ENCODE peak calls at places on chromosomes 5 and 9, in eight cellular contexts. C is heart left ventricle; U is effector memory CD4-positive, alpha-beta T cell; K is neural progenitor cell; B is PC-9; A is cardiac muscle cell; X is naive thymus-derived CD4-positive, alpha-beta T cell; S is endodermal cell. W is an unnamed sample.

GRCh38 chr9:73780916-73781315 is 629.3 kb downstream of the ANXA1 start:
- DNase-seq in S (no peak), C (no peak), A (peak; percentile 93), K (no peak), X (no peak), B (peak; percentile 51), U (no peak), W (no peak)

GRCh38 chr5:1196562-1196961 is 4.8 kb upstream of the SLC6A19 start:
- DNase-seq in U (no peak), K (no peak), X (no peak), C (no peak), B (no peak), S (no peak), A (no peak), W (no peak)

GRCh38 chr9:133368249-133368881 is 7.5 kb downstream of the SURF4 start:
- DNase-seq in B (no peak), A (no peak), C (no peak), S (no peak), K (no peak), U (no peak), X (no peak), W (no peak)

GRCh38 chr5:13625616-13626198 is 318.8 kb downstream of the DNAH5 start:
- DNase-seq in K (no peak), X (no peak), S (no peak), U (no peak), C (no peak), A (no peak), B (no peak), W (no peak)

GRCh38 chr9:7341571-7341970 is 458.0 kb downstream of the DMAC1 start:
- DNase-seq in C (no peak), K (no peak), S (no peak), B (no peak), U (no peak), A (no peak), X (no peak), W (no peak)

GRCh38 chr5:10866913-10867312 is 105.9 kb upstream of the DAP start:
- DNase-seq in A (no peak), C (no peak), U (no peak), K (peak; percentile 33), B (no peak), X (no peak), S (peak; percentile 71), W (no peak)

GRCh38 chr5:90111354-90112070 is 298.0 kb downstream of the CETN3 start:
- DNase-seq in C (no peak), A (peak; percentile 92), X (no peak), U (no peak), K (no peak), S (no peak), B (no peak), W (no peak)

GRCh38 chr5:122942164-122942914 is 94.2 kb downstream of the PPIC start:
- DNase-seq in B (no peak), S (no peak), C (no peak), A (peak; percentile 25), X (no peak), U (no peak), K (no peak), W (no peak)

GRCh38 chr5:169626779-169627178 is 10.3 kb upstream of the DOCK2 start:
- DNase-seq in A (peak; percentile 96), S (no peak), X (no peak), B (no peak), C (no peak), K (no peak), U (no peak), W (no peak)

GRCh38 chr9:100324594-100325200 is 28.0 kb downstream of the TEX10 start:
- DNase-seq in U (no peak), X (no peak), C (no peak), B (peak; percentile 49), S (no peak), A (peak; percentile 76), K (peak; percentile 45), W (no peak)

DNA sequence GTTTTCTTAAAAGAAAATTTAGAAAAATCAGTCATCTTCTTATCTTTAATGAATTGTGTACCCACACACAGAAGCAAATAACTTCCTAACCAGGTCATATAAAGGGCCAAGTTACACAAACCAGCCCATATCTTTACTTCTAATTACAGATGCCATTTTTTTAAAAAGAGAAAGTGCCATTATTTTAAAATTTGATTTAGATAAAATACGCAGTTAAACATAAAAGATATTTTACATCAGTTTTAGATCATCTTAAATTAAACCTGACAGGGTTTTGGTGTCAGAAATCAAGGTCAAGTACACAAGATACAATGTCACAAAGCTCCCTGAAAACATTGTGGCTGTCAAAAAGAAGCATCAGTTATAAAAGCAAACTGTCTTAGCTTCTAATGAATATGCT is 129.4 kb downstream of the GNA14 start:
- DNase-seq in S (no peak), A (no peak), K (no peak), B (no peak), X (no peak), C (no peak), U (no peak), W (no peak)
- H3K4me1 ChIP-seq in S (no peaks in the 10 kb centered on the region), A (no peaks in the 10 kb centered on the region), K (no peaks in the 10 kb centered on the region), B (no peaks in the 10 kb centered on the region), X (no peaks in the 10 kb centered on the region), C (no peaks in the 10 kb centered on the region), U (no peaks in the 10 kb centered on the region), W (peaks cover 9% of the 10 kb centered on the region)

GRCh38 chr9:88920645-88921044 is 70.6 kb upstream of the S1PR3 start:
- DNase-seq in K (no peak), U (no peak), C (no peak), X (no peak), S (peak; percentile 62), B (no peak), A (no peak), W (no peak)
- H3K4me1 ChIP-seq in K (no peaks in the 10 kb centered on the region), U (peaks cover 15% of the 10 kb centered on the region), C (no peaks in the 10 kb centered on the region), X (peaks cover 28% of the 10 kb centered on the region), S (no peaks in the 10 kb centered on the region), B (peaks cover 8% of the 10 kb centered on the region), A (no peaks in the 10 kb centered on the region), W (peaks cover 43% of the 10 kb centered on the region)

DNA sequence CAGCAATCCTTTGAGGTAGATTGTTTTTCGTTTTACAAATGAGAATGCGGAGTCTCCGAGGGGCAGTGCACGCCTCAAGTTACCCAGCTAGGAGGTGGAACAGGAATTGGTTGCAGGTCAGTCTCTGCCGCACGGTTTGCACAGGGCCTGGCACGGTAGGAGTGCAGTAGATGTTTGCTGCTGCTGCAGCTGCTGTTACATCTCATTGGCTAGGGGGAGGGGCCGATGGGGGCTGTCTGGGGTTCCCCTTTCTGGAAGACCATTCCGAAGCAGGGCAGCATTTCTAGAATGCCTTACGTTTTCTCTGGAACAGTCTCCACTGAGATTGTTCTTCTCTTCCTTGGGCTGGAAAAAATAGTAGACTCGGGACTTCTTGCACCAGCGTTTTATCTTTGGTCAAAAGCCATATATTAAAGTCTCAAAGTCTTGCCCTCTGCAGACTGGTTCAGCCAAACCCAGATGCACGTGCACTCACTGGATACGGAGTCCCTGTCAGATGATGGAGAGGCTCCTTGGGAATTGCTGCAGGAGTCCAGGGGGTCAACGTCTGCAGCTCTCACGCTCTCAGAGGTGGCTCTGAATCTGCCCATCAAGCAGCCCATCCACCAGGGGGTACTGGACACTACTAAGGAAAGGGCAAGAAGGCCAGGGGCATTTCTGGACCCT is 1.2 kb downstream of the USP20 start:
- DNase-seq in A (no peak), X (peak; percentile 40), C (no peak), B (no peak), S (no peak), U (no peak), K (peak; percentile 11), W (peak; percentile 84)
- H3K4me1 ChIP-seq in A (peaks cover 11% of the 10 kb centered on the region), X (peaks cover 38% of the 10 kb centered on the region), C (no peaks in the 10 kb centered on the region), B (peaks cover 15% of the 10 kb centered on the region), S (no peaks in the 10 kb centered on the region), U (peaks cover 49% of the 10 kb centered on the region), K (peaks cover 5% of the 10 kb centered on the region), W (peaks cover 59% of the 10 kb centered on the region)

GRCh38 chr5:99022250-99022649 is 93.4 kb upstream of the CHD1 start:
- DNase-seq in S (no peak), X (no peak), B (no peak), A (no peak), U (no peak), K (no peak), C (no peak), W (no peak)
- H3K4me1 ChIP-seq in S (no peaks in the 10 kb centered on the region), X (no peaks in the 10 kb centered on the region), B (peaks cover 32% of the 10 kb centered on the region), A (no peaks in the 10 kb centered on the region), U (peaks cover 3% of the 10 kb centered on the region), K (no peaks in the 10 kb centered on the region), C (no peaks in the 10 kb centered on the region), W (peaks cover 24% of the 10 kb centered on the region)

GRCh38 chr9:92310562-92310961 is 14.6 kb downstream of the NOL8 start:
- DNase-seq in C (no peak), U (no peak), X (no peak), K (no peak), A (no peak), S (no peak), B (no peak), W (no peak)
- H3K4me1 ChIP-seq in C (no peaks in the 10 kb centered on the region), U (no peaks in the 10 kb centered on the region), X (no peaks in the 10 kb centered on the region), K (no peaks in the 10 kb centered on the region), A (peaks cover 16% of the 10 kb centered on the region), S (peaks cover 5% of the 10 kb centered on the region), B (no peaks in the 10 kb centered on the region), W (no peaks in the 10 kb centered on the region)

DNA sequence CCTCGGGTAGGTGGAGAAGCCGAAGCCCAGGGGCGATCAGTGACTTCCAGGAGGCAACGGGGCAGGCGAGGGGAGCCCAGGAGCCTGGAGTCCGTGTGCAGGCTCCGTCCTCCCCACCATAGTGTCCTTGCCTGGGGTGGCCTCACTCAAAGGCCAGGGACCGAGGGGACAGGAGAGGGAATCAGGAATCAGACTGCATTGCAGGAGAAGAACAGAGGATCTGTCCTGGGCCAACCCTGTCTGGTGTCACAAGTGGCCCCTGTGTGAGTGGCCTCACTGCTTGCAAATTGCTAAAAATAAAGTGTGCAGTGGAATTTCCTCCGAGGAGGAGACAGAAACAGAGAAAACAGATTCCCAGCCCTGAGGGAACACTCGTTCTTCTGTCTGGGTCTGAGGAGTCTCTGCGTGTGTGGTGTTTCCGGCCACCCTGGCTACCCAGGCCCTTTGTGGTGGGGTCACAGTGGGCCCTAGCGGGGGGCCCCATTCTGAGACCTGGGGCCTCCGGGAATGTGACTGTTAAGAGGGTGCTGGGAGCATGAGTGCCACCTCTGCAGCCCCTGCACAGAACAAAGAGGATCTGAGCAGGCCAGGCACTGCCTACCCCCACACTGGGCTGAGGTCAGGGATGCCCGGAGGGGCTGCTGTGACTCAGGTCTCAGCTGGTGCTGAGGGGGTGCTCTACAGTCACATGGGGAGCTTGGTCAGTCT is 7.5 kb downstream of the TRAF1 start:
- DNase-seq in A (no peak), U (no peak), K (no peak), S (no peak), C (no peak), X (no peak), B (no peak), W (no peak)
- H3K4me1 ChIP-seq in A (peaks cover 37% of the 10 kb centered on the region), U (peaks cover 81% of the 10 kb centered on the region), K (no peaks in the 10 kb centered on the region), S (peaks cover 21% of the 10 kb centered on the region), C (peaks cover 9% of the 10 kb centered on the region), X (peaks cover 97% of the 10 kb centered on the region), B (no peaks in the 10 kb centered on the region), W (peaks cover 70% of the 10 kb centered on the region)

GRCh38 chr9:114893622-114894021 is 36.8 kb downstream of the TNFSF8 start:
- DNase-seq in B (peak; percentile 48), K (no peak), X (no peak), C (no peak), S (no peak), A (no peak), U (no peak), W (no peak)
- H3K4me1 ChIP-seq in B (peaks cover 49% of the 10 kb centered on the region), K (peaks cover 4% of the 10 kb centered on the region), X (peaks cover 75% of the 10 kb centered on the region), C (peaks cover 2% of the 10 kb centered on the region), S (peaks cover 9% of the 10 kb centered on the region), A (no peaks in the 10 kb centered on the region), U (peaks cover 32% of the 10 kb centered on the region), W (peaks cover 61% of the 10 kb centered on the region)

GRCh38 chr5:16957305-16958165 is 21.4 kb upstream of the MYO10 start:
- DNase-seq in B (no peak), S (no peak), U (no peak), X (no peak), K (no peak), C (no peak), A (peak; percentile 92), W (no peak)
- H3K4me1 ChIP-seq in B (no peaks in the 10 kb centered on the region), S (peaks cover 3% of the 10 kb centered on the region), U (no peaks in the 10 kb centered on the region), X (no peaks in the 10 kb centered on the region), K (no peaks in the 10 kb centered on the region), C (no peaks in the 10 kb centered on the region), A (no peaks in the 10 kb centered on the region), W (no peaks in the 10 kb centered on the region)

W was measured in spleen.